ENCODE peak calls at places on chromosomes 3 and 15, in nine cellular contexts. U, Q, E, D, P, H, S, B and T are unnamed samples.

GRCh38 chr3:153069598-153069997 is 92.4 kb upstream of the RAP2B start:
- DNase-seq in U (no peak), Q (no peak), E (no peak), D (no peak), P (no peak), H (no peak), S (no peak), B (no peak), T (no peak)

GRCh38 chr3:120496278-120496975 is 45.6 kb upstream of the FSTL1 start:
- DNase-seq in U (no peak), Q (no peak), E (no peak), D (peak), P (no peak), H (no peak), S (no peak), B (no peak), T (no peak)

GRCh38 chr3:58093573-58094195 is 85.5 kb downstream of the FLNB start:
- DNase-seq in U (no peak), Q (no peak), E (no peak), D (peak), P (no peak), H (peak), S (no peak), B (no peak), T (no peak)

GRCh38 chr15:77659350-77660321 is 26.9 kb upstream of the LINGO1 start:
- DNase-seq in U (no peak), Q (peak), E (no peak), D (peak), P (no peak), H (peak), S (peak), B (peak), T (peak)

GRCh38 chr3:85737846-85738245 is 779.1 kb downstream of the CADM2 start:
- DNase-seq in U (no peak), Q (no peak), E (no peak), D (peak), P (no peak), H (no peak), S (no peak), B (no peak), T (no peak)

GRCh38 chr3:47035645-47036044 is 56.2 kb downstream of the NBEAL2 start:
- DNase-seq in U (no peak), Q (no peak), E (no peak), D (no peak), P (no peak), H (no peak), S (no peak), B (no peak), T (no peak)

GRCh38 chr3:76986876-76987513 is 52.9 kb upstream of the ROBO2 start:
- DNase-seq in U (no peak), Q (no peak), E (no peak), D (peak), P (no peak), H (no peak), S (no peak), B (no peak), T (peak)

GRCh38 chr3:42699511-42699971 is 3.1 kb downstream of the HHATL start:
- DNase-seq in U (no peak), Q (no peak), E (no peak), D (no peak), P (no peak), H (no peak), S (no peak), B (no peak), T (no peak)

GRCh38 chr15:55907797-55908196 is 85.6 kb downstream of the NEDD4 start:
- DNase-seq in U (no peak), Q (no peak), E (no peak), D (peak), P (no peak), H (peak), S (no peak), B (no peak), T (no peak)